ENCODE peak calls at places on chromosomes 2 and 18, in four cellular contexts. D is upper lobe of left lung, F is uterus, Z is endothelial cell of umbilical vein. T is an unnamed sample.
A peak's percentile ranks its signal among the peaks of the same experiment; 100 is the strongest.

GRCh38 chr18:74489631-74490030 is 6.5 kb upstream of the CNDP2 start:
- DNase-seq in D (no peak), F (no peak), Z (no peak), T (no peak)

GRCh38 chr18:33115476-33115875 is 325.0 kb downstream of the CCDC178 start:
- DNase-seq in F (no peak), Z (no peak), D (no peak), T (no peak)

GRCh38 chr18:66616523-66616983 is 12.7 kb upstream of the CDH19 start:
- DNase-seq in Z (peak; percentile 19), F (no peak), D (no peak), T (no peak)

GRCh38 chr18:26301681-26302080 is 75.4 kb downstream of the TAF4B start:
- DNase-seq in Z (no peak), F (no peak), D (no peak), T (peak; percentile 41)

GRCh38 chr2:23649819-23650218 is 264.8 kb downstream of the KLHL29 start:
- DNase-seq in Z (peak; percentile 5), F (no peak), D (no peak), T (no peak)

GRCh38 chr2:45199973-45200372 is 190.7 kb upstream of the SIX2 start:
- DNase-seq in D (no peak), F (no peak), Z (no peak), T (no peak)

GRCh38 chr2:236774171-236774570 is 204.5 kb downstream of the ACKR3 start:
- DNase-seq in Z (no peak), D (no peak), F (no peak), T (no peak)

GRCh38 chr2:119012345-119013301 is 70.6 kb downstream of the MARCO start:
- DNase-seq in D (peak; percentile 38), Z (no peak), F (no peak), T (no peak)

GRCh38 chr18:43596106-43596712 is 318.9 kb upstream of the SYT4 start:
- DNase-seq in Z (peak; percentile 33), D (no peak), F (no peak), T (no peak)

GRCh38 chr2:157107460-157107859 is 150.0 kb upstream of the GALNT5 start:
- DNase-seq in F (no peak), Z (no peak), D (no peak), T (no peak)

GRCh38 chr2:31227711-31228125 is 6.2 kb upstream of the EHD3 start:
- DNase-seq in Z (no peak), D (no peak), F (no peak), T (no peak)

GRCh38 chr2:112032615-112033457 is 22.2 kb upstream of the TMEM87B start:
- DNase-seq in F (peak; percentile 37), Z (peak; percentile 58), D (no peak), T (peak; percentile 67)

GRCh38 chr2:229268626-229269025 is 2.5 kb downstream of the PID1 start:
- DNase-seq in F (no peak), Z (no peak), D (no peak), T (no peak)

GRCh38 chr2:238361877-238362276 is 41.6 kb downstream of the TRAF3IP1 start:
- DNase-seq in Z (no peak), D (no peak), F (no peak), T (no peak)

GRCh38 chr2:95525294-95526035 is 40.9 kb upstream of the TRIM43B start:
- DNase-seq in F (no peak), Z (no peak), D (peak; percentile 77), T (peak; percentile 67)

GRCh38 chr18:78561757-78562445 is 417.7 kb upstream of the SALL3 start:
- DNase-seq in D (peak; percentile 43), F (no peak), Z (no peak), T (no peak)

GRCh38 chr2:127671557-127672302 is 3.6 kb downstream of the LIMS2 start:
- DNase-seq in D (peak; percentile 39), F (no peak), Z (no peak), T (no peak)

GRCh38 chr2:153519260-153519875 is 40.8 kb upstream of the RPRM start:
- DNase-seq in Z (peak; percentile 48), F (peak; percentile 64), D (no peak), T (no peak)

GRCh38 chr2:152505495-152505906 is 170.5 kb downstream of the FMNL2 start:
- DNase-seq in F (no peak), D (no peak), Z (peak; percentile 82), T (no peak)

GRCh38 chr2:169727065-169727464 is 6.6 kb upstream of the KLHL23 start:
- DNase-seq in Z (no peak), F (no peak), D (no peak), T (no peak)

GRCh38 chr2:127485694-127486071 is 40.6 kb downstream of the IWS1 start:
- DNase-seq in D (no peak), Z (no peak), F (no peak), T (no peak)

GRCh38 chr18:22434973-22435608 is 17.4 kb upstream of the CTAGE1 start:
- DNase-seq in D (no peak), F (no peak), Z (peak; percentile 53), T (no peak)

GRCh38 chr2:33650171-33650570 is 51.1 kb upstream of the FAM98A start:
- DNase-seq in F (no peak), D (no peak), Z (no peak), T (no peak)

GRCh38 chr2:215831296-215831913 is 181.9 kb downstream of the MREG start:
- DNase-seq in Z (peak; percentile 79), D (no peak), F (no peak), T (no peak)

GRCh38 chr2:150872919-150873772 is 385.7 kb upstream of the RND3 start:
- DNase-seq in F (no peak), D (no peak), Z (no peak), T (no peak)

GRCh38 chr2:191029280-191029908 is 15.4 kb upstream of the STAT1 start:
- DNase-seq in D (no peak), F (no peak), Z (no peak), T (no peak)

GRCh38 chr2:208072250-208072892 is 47.0 kb upstream of the PLEKHM3 start:
- DNase-seq in Z (peak; percentile 77), D (no peak), F (peak; percentile 48), T (no peak)

GRCh38 chr2:231321556-231322334 is 73.8 kb upstream of the B3GNT7 start:
- DNase-seq in D (peak; percentile 47), F (no peak), Z (no peak), T (no peak)

GRCh38 chr18:44342167-44342566 is 338.5 kb upstream of the SETBP1 start:
- DNase-seq in F (no peak), Z (no peak), D (no peak), T (no peak)

GRCh38 chr18:32629292-32629691 is 143.5 kb downstream of the KLHL14 start:
- DNase-seq in Z (no peak), F (no peak), D (no peak), T (no peak)

GRCh38 chr2:11343626-11344341 is 652 bp downstream of the ROCK2 start:
- DNase-seq in D (peak; percentile 88), Z (peak; percentile 42), F (peak; percentile 43), T (peak; percentile 48)

GRCh38 chr2:191217580-191217979 is 27.6 kb upstream of the MYO1B start:
- DNase-seq in Z (no peak), F (no peak), D (no peak), T (no peak)

GRCh38 chr2:230054079-230054478 is 14.6 kb downstream of the SLC16A14 start:
- DNase-seq in D (no peak), Z (no peak), F (no peak), T (no peak)

GRCh38 chr18:46099463-46099862 is 1.4 kb upstream of the ATP5F1A start:
- DNase-seq in Z (no peak), D (no peak), F (no peak), T (no peak)

GRCh38 chr18:46109386-46109785 is 5.2 kb downstream of the HAUS1 start:
- DNase-seq in D (no peak), F (no peak), Z (no peak), T (no peak)

GRCh38 chr18:46098616-46098933 is 479 bp upstream of the ATP5F1A start:
- DNase-seq in F (no peak), Z (no peak), D (no peak), T (no peak)

GRCh38 chr18:46104128-46104911 is at the start of gene HAUS1:
- DNase-seq in Z (peak; percentile 88), D (peak; percentile 97), F (peak; percentile 91), T (peak; percentile 94)
- TF ChIP-seq POLR2A in Z (peak; percentile 88), D (peak; percentile 77), F (peak; percentile 67), T (peak; percentile 17)

GRCh38 chr18:3451166-3451988 is 1.4 kb downstream of the TGIF1 start:
- DNase-seq in F (peak; percentile 95), D (peak; percentile 98), Z (peak; percentile 95), T (peak; percentile 94)
- TF ChIP-seq POLR2A in F (peak; percentile 92), D (peak; percentile 97), Z (peak; percentile 86), T (peak; percentile 89)

GRCh38 chr2:203238329-203238710 is 498 bp upstream of the CYP20A1 start:
- DNase-seq in Z (no peak), D (peak; percentile 22), F (no peak), T (no peak)

GRCh38 chr2:203242518-203242917 is 3.7 kb downstream of the CYP20A1 start:
- DNase-seq in D (no peak), F (no peak), Z (no peak), T (no peak)

GRCh38 chr2:203237501-203238238 is 1.1 kb upstream of the CYP20A1 start:
- DNase-seq in Z (no peak), F (no peak), D (no peak), T (no peak)

GRCh38 chr2:203240491-203240890 is 1.7 kb downstream of the CYP20A1 start:
- DNase-seq in Z (no peak), F (no peak), D (no peak), T (no peak)

DNA sequence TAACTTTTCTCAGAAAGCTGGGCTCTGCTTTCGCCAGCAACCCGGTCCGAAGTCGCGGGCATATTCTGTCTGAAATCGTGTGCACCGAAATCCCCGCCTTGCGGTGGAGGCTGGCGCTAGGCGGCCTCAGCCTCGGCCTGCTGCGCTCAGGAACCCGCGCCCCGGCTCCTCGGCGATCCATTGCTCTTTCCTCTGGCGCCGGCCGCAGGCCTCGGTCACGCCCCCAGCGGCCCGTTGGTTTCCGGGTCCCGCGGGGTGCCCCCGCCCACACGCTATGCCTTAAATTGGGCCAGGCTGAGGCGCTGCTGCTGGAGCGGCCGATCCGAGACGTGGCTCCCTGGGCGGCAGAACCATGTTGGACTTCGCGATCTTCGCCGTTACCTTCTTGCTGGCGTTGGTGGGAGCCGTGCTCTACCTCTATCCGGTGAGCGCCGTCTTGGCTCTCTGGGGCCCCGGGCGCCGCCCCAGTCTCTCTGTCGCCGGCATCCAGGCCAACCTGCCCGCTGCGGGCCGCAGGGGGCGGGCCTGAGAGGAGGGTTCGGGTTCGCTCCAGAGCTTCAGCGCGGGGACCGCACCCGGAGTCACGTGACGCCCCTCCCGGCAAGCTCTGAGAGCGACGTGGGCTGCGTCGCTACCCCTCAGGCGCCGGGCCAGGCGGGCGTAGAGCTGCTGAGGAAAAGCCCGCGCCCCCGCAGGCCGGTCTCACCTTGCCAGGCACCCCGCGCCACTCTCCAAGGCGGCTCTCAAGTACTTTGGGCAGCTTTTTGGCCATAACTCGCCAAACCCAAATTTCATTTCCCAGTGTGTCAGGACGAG is at the start of gene CYP20A1:
- DNase-seq in F (peak; percentile 95), Z (peak; percentile 97), D (peak; percentile 99), T (peak; percentile 94)
- TF ChIP-seq POLR2A in F (peak; percentile 83), Z (peak; percentile 98), D (peak; percentile 94), T (peak; percentile 38)

GRCh38 chr2:239802101-239802649 is 223.0 kb downstream of the NDUFA10 start:
- DNase-seq in D (no peak), Z (no peak), F (no peak), T (peak; percentile 39)
- TF ChIP-seq POLR2A in D (no peak), Z (no peak), F (no peak), T (no peak)

GRCh38 chr2:223487447-223487846 is 114.7 kb downstream of the SCG2 start:
- DNase-seq in D (no peak), Z (no peak), F (no peak), T (no peak)
- TF ChIP-seq POLR2A in D (no peak), Z (no peak), F (no peak), T (no peak)